ENCODE peak calls at places on chromosomes 6 and 20, in nine cellular contexts. D is globus pallidus; I is esophagus squamous epithelium; J is GM10248; X is mesendoderm; Z is SW 1271; U is T follicular helper cell; Y is stimulated activated CD4-positive, alpha-beta T cell treated with anti-CD3 and anti-CD28 coated beads, Interleukin-4, amount 100 ng/mL, for 4 hours; C is naive thymus-derived CD8-positive, alpha-beta T cell. A is an unnamed sample.

GRCh38 chr6:69796081-69796626 is 656 bp downstream of the LMBRD1 start:
- DNase-seq in I (no peak), X (peak), Y (no peak), C (peak), U (peak), D (no peak), Z (no peak), J (peak), A (no peak)

GRCh38 chr20:2402271-2402980 is 21.7 kb downstream of the TGM6 start:
- DNase-seq in D (no peak), Y (no peak), U (no peak), C (no peak), X (peak), I (no peak), J (peak), Z (no peak), A (no peak)

GRCh38 chr6:3351105-3351676 is 92.4 kb downstream of the PSMG4 start:
- DNase-seq in I (no peak), Z (no peak), X (no peak), D (peak), U (no peak), J (no peak), C (no peak), Y (no peak), A (no peak)

GRCh38 chr6:25922301-25922700 is 8.2 kb downstream of the SLC17A2 start:
- DNase-seq in X (no peak), U (no peak), D (no peak), Y (no peak), Z (no peak), C (no peak), J (no peak), I (no peak), A (no peak)

GRCh38 chr6:21729431-21729830 is 135.9 kb downstream of the SOX4 start:
- DNase-seq in I (no peak), X (no peak), U (no peak), Z (no peak), J (no peak), Y (no peak), D (no peak), C (no peak), A (no peak)

GRCh38 chr6:144659202-144659731 is 374.1 kb downstream of the UTRN start:
- DNase-seq in C (no peak), Z (no peak), J (peak), X (peak), I (no peak), Y (no peak), U (no peak), D (no peak), A (no peak)

GRCh38 chr6:15490242-15491100 is 172.4 kb downstream of the DTNBP1 start:
- DNase-seq in Y (no peak), X (no peak), J (no peak), I (no peak), C (no peak), U (no peak), D (no peak), Z (no peak), A (no peak)

GRCh38 chr6:30163090-30163917 is at the start of gene TRIM15:
- DNase-seq in J (peak), U (no peak), D (no peak), C (no peak), X (no peak), Y (peak), Z (no peak), I (no peak), A (peak)

GRCh38 chr6:1574895-1575212 is 34.9 kb upstream of the FOXC1 start:
- DNase-seq in X (peak), C (no peak), Y (no peak), J (no peak), Z (no peak), U (no peak), I (no peak), D (no peak), A (no peak)

GRCh38 chr20:17281478-17281877 is 54.6 kb downstream of the PCSK2 start:
- DNase-seq in D (no peak), I (no peak), J (no peak), U (no peak), C (no peak), X (peak), Y (no peak), Z (no peak), A (no peak)

GRCh38 chr6:134651519-134651918 is 298.4 kb downstream of the ALDH8A1 start:
- DNase-seq in U (no peak), C (no peak), D (no peak), Y (no peak), Z (no peak), J (no peak), I (no peak), X (no peak), A (no peak)